ENCODE peak calls at places on chromosomes 11 and 22, in six cellular contexts. One of them, this sample, is unnamed.
A peak's percentile ranks its signal among the peaks of the same experiment; 100 is the strongest.

GRCh38 chr22:47119181-47119580 is 356.7 kb downstream of the TBC1D22A start:
- DNase-seq in heart left ventricle: no peak
- DNase-seq in CD4-positive, alpha-beta memory T cell: no peak
- DNase-seq in BE2C: no peak
- DNase-seq in CD8-positive, alpha-beta T cell: no peak
- DNase-seq in heart right ventricle: no peak
- DNase-seq in this sample: no peak

GRCh38 chr11:10678106-10678505 is 15.4 kb downstream of the IRAG1 start:
- DNase-seq in CD8-positive, alpha-beta T cell: no peak
- DNase-seq in heart left ventricle: no peak
- DNase-seq in CD4-positive, alpha-beta memory T cell: no peak
- DNase-seq in BE2C: no peak
- DNase-seq in heart right ventricle: no peak
- DNase-seq in this sample: no peak

GRCh38 chr22:50011447-50012200 is 941 bp downstream of the IL17REL start:
- DNase-seq in BE2C: peak; percentile 6
- DNase-seq in heart right ventricle: no peak
- DNase-seq in CD8-positive, alpha-beta T cell: no peak
- DNase-seq in heart left ventricle: no peak
- DNase-seq in CD4-positive, alpha-beta memory T cell: no peak
- DNase-seq in this sample: peak; percentile 29

GRCh38 chr11:81192516-81192915 is 1541.1 kb downstream of the FAM181B start:
- DNase-seq in heart right ventricle: no peak
- DNase-seq in BE2C: no peak
- DNase-seq in heart left ventricle: no peak
- DNase-seq in CD4-positive, alpha-beta memory T cell: no peak
- DNase-seq in CD8-positive, alpha-beta T cell: no peak
- DNase-seq in this sample: no peak

GRCh38 chr11:111427471-111427912 is 48.4 kb upstream of the POU2AF1 start:
- DNase-seq in CD8-positive, alpha-beta T cell: no peak
- DNase-seq in heart right ventricle: no peak
- DNase-seq in CD4-positive, alpha-beta memory T cell: no peak
- DNase-seq in BE2C: peak; percentile 50
- DNase-seq in heart left ventricle: no peak
- DNase-seq in this sample: no peak

GRCh38 chr11:109865558-109866186 is 227.5 kb upstream of the ZC3H12C start:
- DNase-seq in CD4-positive, alpha-beta memory T cell: no peak
- DNase-seq in BE2C: no peak
- DNase-seq in CD8-positive, alpha-beta T cell: no peak
- DNase-seq in heart left ventricle: no peak
- DNase-seq in heart right ventricle: peak; percentile 11
- DNase-seq in this sample: no peak

GRCh38 chr22:39543095-39543494 is 10.5 kb upstream of the RPS19BP1 start:
- DNase-seq in heart right ventricle: no peak
- DNase-seq in heart left ventricle: no peak
- DNase-seq in CD4-positive, alpha-beta memory T cell: no peak
- DNase-seq in BE2C: peak; percentile 73
- DNase-seq in CD8-positive, alpha-beta T cell: no peak
- DNase-seq in this sample: no peak

GRCh38 chr11:111604392-111605009 is 2.3 kb downstream of the SIK2 start:
- DNase-seq in CD8-positive, alpha-beta T cell: no peak
- DNase-seq in heart left ventricle: no peak
- DNase-seq in CD4-positive, alpha-beta memory T cell: peak; percentile 39
- DNase-seq in heart right ventricle: no peak
- DNase-seq in BE2C: no peak
- DNase-seq in this sample: no peak

GRCh38 chr22:24751518-24751917 is 23.0 kb downstream of the PIWIL3 start:
- DNase-seq in CD8-positive, alpha-beta T cell: no peak
- DNase-seq in heart right ventricle: no peak
- DNase-seq in CD4-positive, alpha-beta memory T cell: no peak
- DNase-seq in BE2C: no peak
- DNase-seq in heart left ventricle: no peak
- DNase-seq in this sample: no peak

GRCh38 chr11:19187880-19188279 is 13.9 kb downstream of the CSRP3 start:
- DNase-seq in CD4-positive, alpha-beta memory T cell: no peak
- DNase-seq in CD8-positive, alpha-beta T cell: no peak
- DNase-seq in heart right ventricle: no peak
- DNase-seq in BE2C: no peak
- DNase-seq in heart left ventricle: no peak
- DNase-seq in this sample: no peak

GRCh38 chr11:117874253-117874909 is 2.1 kb downstream of the FXYD6 start:
- DNase-seq in CD8-positive, alpha-beta T cell: no peak
- DNase-seq in heart right ventricle: no peak
- DNase-seq in BE2C: no peak
- DNase-seq in heart left ventricle: no peak
- DNase-seq in CD4-positive, alpha-beta memory T cell: no peak
- DNase-seq in this sample: no peak

GRCh38 chr22:17257578-17257977 is 38.3 kb upstream of the ADA2 start:
- DNase-seq in BE2C: no peak
- DNase-seq in heart left ventricle: no peak
- DNase-seq in heart right ventricle: no peak
- DNase-seq in CD8-positive, alpha-beta T cell: no peak
- DNase-seq in CD4-positive, alpha-beta memory T cell: no peak
- DNase-seq in this sample: no peak

GRCh38 chr11:110891411-110891810 is 179.2 kb upstream of the ARHGAP20 start:
- DNase-seq in heart left ventricle: no peak
- DNase-seq in CD8-positive, alpha-beta T cell: no peak
- DNase-seq in CD4-positive, alpha-beta memory T cell: no peak
- DNase-seq in heart right ventricle: no peak
- DNase-seq in BE2C: no peak
- DNase-seq in this sample: no peak

GRCh38 chr22:46073683-46074504 is 76.4 kb upstream of the PPARA start:
- DNase-seq in CD8-positive, alpha-beta T cell: no peak
- DNase-seq in heart right ventricle: peak; percentile 61
- DNase-seq in heart left ventricle: peak; percentile 44
- DNase-seq in CD4-positive, alpha-beta memory T cell: no peak
- DNase-seq in BE2C: peak; percentile 59
- DNase-seq in this sample: peak; percentile 76

GRCh38 chr11:105109855-105110750 is 29.5 kb downstream of the CARD18 start:
- DNase-seq in heart left ventricle: no peak
- DNase-seq in CD4-positive, alpha-beta memory T cell: no peak
- DNase-seq in BE2C: no peak
- DNase-seq in heart right ventricle: peak; percentile 12
- DNase-seq in CD8-positive, alpha-beta T cell: no peak
- DNase-seq in this sample: no peak

GRCh38 chr11:2507212-2507901 is 62.5 kb downstream of the KCNQ1 start:
- DNase-seq in CD8-positive, alpha-beta T cell: no peak
- DNase-seq in heart left ventricle: no peak
- DNase-seq in heart right ventricle: no peak
- DNase-seq in BE2C: no peak
- DNase-seq in CD4-positive, alpha-beta memory T cell: no peak
- DNase-seq in this sample: no peak

GRCh38 chr11:134497586-134497985 is 85.5 kb upstream of the B3GAT1 start:
- DNase-seq in BE2C: no peak
- DNase-seq in heart right ventricle: no peak
- DNase-seq in CD8-positive, alpha-beta T cell: no peak
- DNase-seq in heart left ventricle: no peak
- DNase-seq in CD4-positive, alpha-beta memory T cell: no peak
- DNase-seq in this sample: no peak

GRCh38 chr22:48951836-48952235 is 875.8 kb downstream of the BRD1 start:
- DNase-seq in heart left ventricle: no peak
- DNase-seq in CD8-positive, alpha-beta T cell: no peak
- DNase-seq in CD4-positive, alpha-beta memory T cell: no peak
- DNase-seq in BE2C: no peak
- DNase-seq in heart right ventricle: no peak
- DNase-seq in this sample: peak; percentile 29

GRCh38 chr11:9755561-9755960 is 91.7 kb downstream of the SWAP70 start:
- DNase-seq in BE2C: no peak
- DNase-seq in heart left ventricle: no peak
- DNase-seq in heart right ventricle: no peak
- DNase-seq in CD8-positive, alpha-beta T cell: no peak
- DNase-seq in CD4-positive, alpha-beta memory T cell: no peak
- DNase-seq in this sample: no peak

GRCh38 chr11:1117970-1118369 is 39.8 kb upstream of the MUC5AC start:
- DNase-seq in CD4-positive, alpha-beta memory T cell: no peak
- DNase-seq in heart right ventricle: no peak
- DNase-seq in CD8-positive, alpha-beta T cell: no peak
- DNase-seq in heart left ventricle: no peak
- DNase-seq in BE2C: no peak
- DNase-seq in this sample: peak; percentile 21

GRCh38 chr11:119207300-119207570 is 1.1 kb downstream of the CBL start:
- DNase-seq in heart left ventricle: no peak
- DNase-seq in heart right ventricle: no peak
- DNase-seq in BE2C: no peak
- DNase-seq in CD4-positive, alpha-beta memory T cell: no peak
- DNase-seq in CD8-positive, alpha-beta T cell: no peak
- DNase-seq in this sample: no peak

GRCh38 chr11:119205574-119206511 is at the start of gene CBL:
- DNase-seq in heart left ventricle: peak; percentile 96
- DNase-seq in CD8-positive, alpha-beta T cell: peak; percentile 98
- DNase-seq in BE2C: peak; percentile 95
- DNase-seq in CD4-positive, alpha-beta memory T cell: peak; percentile 92
- DNase-seq in heart right ventricle: peak; percentile 97
- DNase-seq in this sample: peak; percentile 96

GRCh38 chr11:119206512-119207299 is 567 bp downstream of the CBL start:
- DNase-seq in heart left ventricle: peak; percentile 78
- DNase-seq in CD4-positive, alpha-beta memory T cell: peak; percentile 38
- DNase-seq in heart right ventricle: peak; percentile 67
- DNase-seq in BE2C: peak; percentile 60
- DNase-seq in CD8-positive, alpha-beta T cell: peak; percentile 13
- DNase-seq in this sample: peak; percentile 71

GRCh38 chr11:119204066-119204465 is 2.1 kb upstream of the CBL start:
- DNase-seq in BE2C: no peak
- DNase-seq in heart left ventricle: no peak
- DNase-seq in heart right ventricle: no peak
- DNase-seq in CD8-positive, alpha-beta T cell: no peak
- DNase-seq in CD4-positive, alpha-beta memory T cell: no peak
- DNase-seq in this sample: no peak

GRCh38 chr11:119205080-119205479 is 1.1 kb upstream of the CBL start:
- DNase-seq in heart right ventricle: no peak
- DNase-seq in CD8-positive, alpha-beta T cell: no peak
- DNase-seq in heart left ventricle: peak; percentile 37
- DNase-seq in BE2C: no peak
- DNase-seq in CD4-positive, alpha-beta memory T cell: no peak
- DNase-seq in this sample: peak; percentile 50
- H3K4me1 ChIP-seq in heart right ventricle: peaks cover 16% of the 10 kb centered on the region
- H3K4me1 ChIP-seq in CD8-positive, alpha-beta T cell: peaks cover 23% of the 10 kb centered on the region
- H3K4me1 ChIP-seq in heart left ventricle: peaks cover 17% of the 10 kb centered on the region
- H3K4me1 ChIP-seq in BE2C: peaks cover 7% of the 10 kb centered on the region
- H3K4me1 ChIP-seq in CD4-positive, alpha-beta memory T cell: peaks cover 34% of the 10 kb centered on the region
- H3K4me1 ChIP-seq in this sample: no peaks in the 10 kb centered on the region

DNA sequence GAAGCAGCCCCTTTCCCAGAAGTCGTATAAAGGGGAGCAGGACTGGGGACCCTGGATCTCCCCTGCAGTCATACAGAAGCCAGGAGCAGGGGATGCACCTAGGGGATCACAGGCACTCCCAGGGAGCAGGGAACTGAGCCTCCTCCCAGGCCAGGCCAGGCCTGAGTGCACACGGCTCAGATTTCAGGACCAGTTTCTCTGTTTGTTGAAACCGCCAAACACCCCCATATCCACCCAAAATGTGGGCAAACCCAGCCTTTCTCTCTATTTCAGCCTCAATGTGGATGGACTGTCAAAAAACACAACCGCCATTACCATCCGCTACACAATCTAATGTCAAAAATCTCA is 17.5 kb downstream of the MN1 start:
- DNase-seq in heart left ventricle: no peak
- DNase-seq in BE2C: no peak
- DNase-seq in CD8-positive, alpha-beta T cell: no peak
- DNase-seq in heart right ventricle: no peak
- DNase-seq in CD4-positive, alpha-beta memory T cell: no peak
- DNase-seq in this sample: no peak
- H3K4me1 ChIP-seq in heart left ventricle: peaks cover 11% of the 10 kb centered on the region
- H3K4me1 ChIP-seq in BE2C: no peaks in the 10 kb centered on the region
- H3K4me1 ChIP-seq in CD8-positive, alpha-beta T cell: no peaks in the 10 kb centered on the region
- H3K4me1 ChIP-seq in heart right ventricle: peaks cover 19% of the 10 kb centered on the region
- H3K4me1 ChIP-seq in CD4-positive, alpha-beta memory T cell: no peaks in the 10 kb centered on the region
- H3K4me1 ChIP-seq in this sample: peaks cover 9% of the 10 kb centered on the region

DNA sequence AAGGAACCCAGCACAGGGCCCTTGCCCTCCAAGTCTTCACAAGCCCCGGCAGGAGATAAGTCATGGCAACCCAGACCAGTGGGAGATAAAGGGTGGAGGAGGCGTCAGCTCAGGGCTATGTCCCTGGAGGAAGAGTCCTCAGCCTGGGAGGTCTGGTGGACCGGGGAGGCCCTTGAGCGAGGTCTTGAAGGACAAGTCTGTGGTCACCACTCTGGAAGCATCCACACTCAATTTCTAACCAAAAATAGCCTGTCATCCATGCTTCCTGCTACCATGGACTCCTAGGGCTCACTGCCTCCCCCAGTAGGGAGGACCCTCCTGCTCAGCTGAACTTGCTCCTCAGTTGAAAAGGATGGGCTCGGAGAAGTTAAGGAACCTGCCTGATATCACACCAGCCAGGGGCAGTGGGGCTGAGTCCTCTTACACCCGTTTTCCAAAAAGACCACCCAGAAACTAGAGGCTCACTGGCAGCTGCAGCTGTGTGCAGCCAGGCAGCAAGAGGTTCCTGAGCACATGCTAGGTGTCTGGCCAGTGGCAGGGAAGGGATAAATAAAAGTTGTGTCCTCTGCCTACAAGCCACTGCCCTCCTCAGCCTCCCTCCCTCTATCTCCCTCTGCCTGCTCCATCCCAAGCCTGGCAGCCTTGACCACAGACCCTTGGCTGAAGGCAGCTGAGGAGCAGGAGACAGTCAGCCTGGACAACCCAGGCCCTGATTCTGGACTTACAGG is 1.9 kb upstream of the RAB3IL1 start:
- DNase-seq in heart right ventricle: no peak
- DNase-seq in heart left ventricle: no peak
- DNase-seq in BE2C: no peak
- DNase-seq in CD8-positive, alpha-beta T cell: no peak
- DNase-seq in CD4-positive, alpha-beta memory T cell: no peak
- DNase-seq in this sample: no peak
- H3K4me1 ChIP-seq in heart right ventricle: peaks cover 32% of the 10 kb centered on the region
- H3K4me1 ChIP-seq in heart left ventricle: peaks cover 28% of the 10 kb centered on the region
- H3K4me1 ChIP-seq in BE2C: peaks cover 14% of the 10 kb centered on the region
- H3K4me1 ChIP-seq in CD8-positive, alpha-beta T cell: no peaks in the 10 kb centered on the region
- H3K4me1 ChIP-seq in CD4-positive, alpha-beta memory T cell: no peaks in the 10 kb centered on the region
- H3K4me1 ChIP-seq in this sample: peaks cover 12% of the 10 kb centered on the region

DNA sequence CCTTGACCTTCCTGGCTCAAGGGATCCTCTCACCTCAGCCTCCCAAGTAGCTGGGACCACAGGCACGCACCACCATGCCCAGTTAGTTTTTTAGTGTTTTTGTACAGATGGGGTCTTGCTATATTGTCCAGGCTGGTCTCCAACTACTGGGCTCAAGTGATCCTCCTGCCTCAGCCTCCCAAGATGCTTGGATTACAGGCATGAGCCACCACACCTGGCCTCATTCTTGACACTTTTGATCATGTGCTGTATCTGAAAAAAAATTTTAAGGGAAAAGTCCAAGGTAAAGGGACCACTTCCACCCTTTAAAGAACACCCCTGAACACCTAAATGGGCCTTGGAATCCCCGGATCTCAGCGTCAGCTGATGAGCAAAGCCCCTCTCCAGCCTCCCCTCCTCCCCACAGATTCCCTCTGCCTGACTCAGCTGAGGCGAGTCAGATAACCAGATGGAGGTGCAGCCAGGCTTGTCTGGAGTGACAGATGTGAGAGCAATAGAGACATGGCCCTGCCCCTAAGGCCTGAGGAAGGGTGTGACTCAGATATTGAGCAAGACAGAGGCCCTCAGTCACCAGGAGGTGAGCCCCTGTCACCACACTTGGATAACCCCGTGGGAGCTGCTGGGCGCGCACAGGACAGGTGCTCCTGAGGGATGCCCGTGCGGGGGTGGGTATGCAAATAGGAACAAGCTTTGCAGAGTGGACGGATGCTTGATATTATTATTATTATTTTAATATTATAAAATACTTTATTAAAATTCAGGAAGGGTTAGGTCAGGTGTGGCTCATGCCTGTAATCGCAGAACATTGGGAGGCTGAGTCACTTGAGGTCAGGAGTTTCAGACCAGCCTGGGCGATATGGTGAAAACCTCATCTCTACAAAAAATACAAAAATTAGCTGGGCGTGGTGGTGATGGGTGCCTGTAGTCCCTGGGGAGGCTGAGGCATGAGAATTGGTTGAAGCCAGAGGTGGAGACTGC is 5.0 kb upstream of the CCDC88B start:
- DNase-seq in BE2C: peak; percentile 71
- DNase-seq in heart right ventricle: no peak
- DNase-seq in CD4-positive, alpha-beta memory T cell: no peak
- DNase-seq in CD8-positive, alpha-beta T cell: no peak
- DNase-seq in heart left ventricle: no peak
- DNase-seq in this sample: peak; percentile 81
- H3K4me1 ChIP-seq in BE2C: no peaks in the 10 kb centered on the region
- H3K4me1 ChIP-seq in heart right ventricle: peaks cover 4% of the 10 kb centered on the region
- H3K4me1 ChIP-seq in CD4-positive, alpha-beta memory T cell: peaks cover 25% of the 10 kb centered on the region
- H3K4me1 ChIP-seq in CD8-positive, alpha-beta T cell: peaks cover 18% of the 10 kb centered on the region
- H3K4me1 ChIP-seq in heart left ventricle: peaks cover 5% of the 10 kb centered on the region
- H3K4me1 ChIP-seq in this sample: peaks cover 47% of the 10 kb centered on the region